ENCODE peak calls at places on chromosomes 1 and 21, in eight cellular contexts. J is H54, X is GM04504, U is GM23338, S is endothelial cell, C is ACHN, A is hypothalamus, I is anterior cingulate cortex. E is an unnamed sample.

GRCh38 chr1:119799599-119800177 is 11.6 kb downstream of the REG4 start:
- DNase-seq in J (no peak), X (no peak), U (no peak), S (no peak), C (no peak), A (no peak), I (no peak), E (no peak)

GRCh38 chr1:147612366-147612765 is 58.0 kb downstream of the ACP6 start:
- DNase-seq in J (no peak), X (no peak), U (no peak), S (no peak), C (no peak), A (no peak), I (no peak), E (no peak)

GRCh38 chr1:9269721-9270120 is 23.0 kb upstream of the SPSB1 start:
- DNase-seq in J (no peak), X (no peak), U (no peak), S (no peak), C (no peak), A (no peak), I (no peak), E (peak; percentile 80)

GRCh38 chr21:21101911-21102310 is 103.7 kb downstream of the NCAM2 start:
- DNase-seq in J (no peak), X (no peak), U (peak; percentile 76), S (peak; percentile 35), C (peak; percentile 70), A (no peak), I (peak; percentile 26), E (peak; percentile 24)

GRCh38 chr1:216670118-216670870 is 52.9 kb downstream of the ESRRG start:
- DNase-seq in J (peak; percentile 4), X (no peak), U (peak; percentile 15), S (no peak), C (peak; percentile 53), A (no peak), I (no peak), E (no peak)

GRCh38 chr1:164440222-164440621 is 118.8 kb upstream of the PBX1 start:
- DNase-seq in J (no peak), X (no peak), U (peak; percentile 56), S (no peak), C (peak; percentile 28), A (no peak), I (no peak), E (no peak)

GRCh38 chr1:11845641-11846335 is 1.8 kb downstream of the NPPA start:
- DNase-seq in J (no peak), X (no peak), U (peak; percentile 69), S (no peak), C (peak; percentile 18), A (no peak), I (no peak), E (peak; percentile 7)

GRCh38 chr1:28112388-28113311 is 24.2 kb upstream of the EYA3 start:
- DNase-seq in J (peak; percentile 28), X (peak; percentile 57), U (peak; percentile 70), S (no peak), C (peak; percentile 71), A (no peak), I (no peak), E (peak; percentile 37)

GRCh38 chr1:81208441-81208840 is 592.3 kb upstream of the ADGRL2 start:
- DNase-seq in J (no peak), X (no peak), U (no peak), S (no peak), C (no peak), A (no peak), I (no peak), E (no peak)

GRCh38 chr1:230090194-230090711 is 23.2 kb downstream of the GALNT2 start:
- DNase-seq in J (peak; percentile 44), X (no peak), U (no peak), S (no peak), C (no peak), A (no peak), I (no peak), E (no peak)

GRCh38 chr1:21233480-21233879 is 56.8 kb downstream of the ECE1 start:
- DNase-seq in J (no peak), X (no peak), U (no peak), S (no peak), C (no peak), A (no peak), I (no peak), E (no peak)

GRCh38 chr21:19855522-19855921 is 1142.7 kb upstream of the NCAM2 start:
- DNase-seq in J (no peak), X (no peak), U (no peak), S (no peak), C (no peak), A (no peak), I (no peak), E (no peak)

GRCh38 chr1:207396360-207396759 is 57.8 kb upstream of the CR2 start:
- DNase-seq in J (no peak), X (no peak), U (peak; percentile 26), S (no peak), C (no peak), A (no peak), I (no peak), E (no peak)

GRCh38 chr1:78061825-78062523 is 16.2 kb downstream of the GIPC2 start:
- DNase-seq in J (no peak), X (peak; percentile 68), U (no peak), S (no peak), C (no peak), A (no peak), I (no peak), E (no peak)

GRCh38 chr1:154972517-154973343 is 1.8 kb upstream of the CKS1B start:
- DNase-seq in J (peak; percentile 71), X (peak; percentile 91), U (peak; percentile 98), S (peak; percentile 79), C (peak; percentile 99), A (no peak), I (peak; percentile 14), E (peak; percentile 90)

GRCh38 chr1:88698140-88698539 is 14.1 kb downstream of the PKN2 start:
- DNase-seq in J (no peak), X (no peak), U (no peak), S (no peak), C (no peak), A (no peak), I (no peak), E (no peak)

E was measured in cerebellar cortex.